ENCODE peak calls at places on chromosomes 6 and 20, in seven cellular contexts. N is fibroblast of mammary gland; G is ovary; I is left ventricle myocardium inferior; M is WTC11; Z is mammary epithelial cell; C is CD4-positive, alpha-beta T cell. R is an unnamed sample.

GRCh38 chr6:152378154-152378553 is 259.0 kb downstream of the SYNE1 start:
- DNase-seq in N (peak; percentile 52), G (no peak), I (no peak), M (no peak), Z (peak; percentile 17), C (no peak), R (no peak)

GRCh38 chr6:107231243-107231642 is 115.9 kb upstream of the BEND3 start:
- DNase-seq in N (no peak), G (no peak), I (no peak), M (no peak), Z (no peak), C (no peak), R (no peak)

GRCh38 chr6:144661101-144661806 is 376.1 kb downstream of the UTRN start:
- DNase-seq in N (peak; percentile 12), G (no peak), I (no peak), M (no peak), Z (peak; percentile 72), C (no peak), R (no peak)

GRCh38 chr20:24697411-24697810 is 228.0 kb downstream of the SYNDIG1 start:
- DNase-seq in N (no peak), G (no peak), I (no peak), M (no peak), Z (no peak), C (no peak), R (no peak)

GRCh38 chr20:44435630-44436335 is 39.9 kb upstream of the TTPAL start:
- DNase-seq in N (peak; percentile 20), G (no peak), I (no peak), M (no peak), Z (no peak), C (no peak), R (no peak)

GRCh38 chr6:101761124-101761601 is 367.7 kb downstream of the GRIK2 start:
- DNase-seq in N (peak; percentile 94), G (no peak), I (no peak), M (no peak), Z (peak; percentile 89), C (no peak), R (no peak)

GRCh38 chr6:13526718-13527668 is 39.6 kb upstream of the GFOD1 start:
- DNase-seq in N (no peak), G (no peak), I (peak; percentile 29), M (no peak), Z (peak; percentile 28), C (peak; percentile 34), R (no peak)

GRCh38 chr6:14277405-14277930 is 159.9 kb downstream of the CD83 start:
- DNase-seq in N (no peak), G (no peak), I (no peak), M (no peak), Z (no peak), C (no peak), R (no peak)

GRCh38 chr6:128806274-128806673 is 76.7 kb upstream of the LAMA2 start:
- DNase-seq in N (peak; percentile 40), G (no peak), I (no peak), M (no peak), Z (peak; percentile 3), C (no peak), R (no peak)

DNA sequence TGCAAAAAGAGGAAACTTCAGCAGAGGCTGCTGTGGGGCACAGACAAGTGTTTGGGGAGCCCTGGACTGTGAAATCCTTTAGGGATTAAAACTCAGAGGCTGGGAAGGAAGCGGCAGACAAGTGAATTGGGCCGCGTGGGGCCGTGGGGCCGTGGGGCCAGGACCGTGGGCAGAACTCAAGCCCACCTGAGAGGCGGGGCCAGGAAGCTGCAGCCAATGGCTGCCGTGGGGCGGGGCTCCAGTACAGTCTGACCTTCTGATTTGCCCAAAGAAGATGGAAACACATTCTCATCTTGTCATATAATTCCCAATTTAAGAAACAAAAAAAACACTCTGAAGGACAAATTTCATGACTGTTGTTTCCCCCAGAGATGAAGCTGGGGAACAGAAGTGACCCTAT is 55.4 kb downstream of the ANKRD60 start:
- DNase-seq in N (no peak), G (no peak), I (no peak), M (no peak), Z (no peak), C (no peak), R (no peak)
- TF ChIP-seq CTCF in N (no peak), G (no peak), I (no peak), M (no peak), Z (no peak), C (no peak), R (no peak)

DNA sequence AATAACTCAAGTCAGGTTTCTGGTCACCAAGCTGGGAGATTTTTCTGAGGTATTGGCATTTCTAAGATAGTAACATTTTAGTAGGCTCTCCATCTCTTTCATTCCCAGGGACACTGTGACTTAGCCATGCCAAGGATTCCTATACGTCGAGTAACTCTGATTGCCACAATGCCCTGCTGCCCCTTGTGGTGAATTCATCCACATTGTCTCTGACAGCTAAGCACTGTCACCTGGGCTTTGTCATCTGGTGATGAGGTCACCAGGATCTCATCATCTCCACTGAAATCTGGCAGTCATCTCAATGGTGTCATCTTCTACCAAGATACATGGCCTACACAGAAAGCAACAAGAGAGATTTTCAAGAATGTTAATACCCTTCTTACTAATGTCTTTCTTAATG is 246.6 kb downstream of the CD109 start:
- DNase-seq in N (peak; percentile 77), G (no peak), I (no peak), M (peak; percentile 34), Z (peak; percentile 38), C (no peak), R (no peak)
- TF ChIP-seq CTCF in N (peak; percentile 16), G (no peak), I (no peak), M (no peak), Z (peak; percentile 7), C (no peak), R (no peak)

GRCh38 chr20:63934271-63935068 is 21.7 kb downstream of the UCKL1 start:
- DNase-seq in N (no peak), G (peak; percentile 17), I (no peak), M (peak; percentile 70), Z (no peak), C (no peak), R (peak; percentile 36)
- TF ChIP-seq CTCF in N (peak; percentile 26), G (no peak), I (peak; percentile 38), M (peak; percentile 38), Z (peak; percentile 12), C (peak; percentile 22), R (peak; percentile 58)

GRCh38 chr20:34875657-34876160 is 703 bp upstream of the ACSS2 start:
- DNase-seq in N (no peak), G (no peak), I (no peak), M (no peak), Z (no peak), C (no peak), R (no peak)
- TF ChIP-seq CTCF in N (peak; percentile 22), G (no peak), I (peak; percentile 38), M (no peak), Z (peak; percentile 12), C (no peak), R (no peak)

GRCh38 chr20:41538810-41539596 is 79.2 kb downstream of the CHD6 start:
- DNase-seq in N (no peak), G (no peak), I (no peak), M (no peak), Z (no peak), C (no peak), R (no peak)
- TF ChIP-seq CTCF in N (no peak), G (no peak), I (no peak), M (no peak), Z (no peak), C (no peak), R (no peak)

DNA sequence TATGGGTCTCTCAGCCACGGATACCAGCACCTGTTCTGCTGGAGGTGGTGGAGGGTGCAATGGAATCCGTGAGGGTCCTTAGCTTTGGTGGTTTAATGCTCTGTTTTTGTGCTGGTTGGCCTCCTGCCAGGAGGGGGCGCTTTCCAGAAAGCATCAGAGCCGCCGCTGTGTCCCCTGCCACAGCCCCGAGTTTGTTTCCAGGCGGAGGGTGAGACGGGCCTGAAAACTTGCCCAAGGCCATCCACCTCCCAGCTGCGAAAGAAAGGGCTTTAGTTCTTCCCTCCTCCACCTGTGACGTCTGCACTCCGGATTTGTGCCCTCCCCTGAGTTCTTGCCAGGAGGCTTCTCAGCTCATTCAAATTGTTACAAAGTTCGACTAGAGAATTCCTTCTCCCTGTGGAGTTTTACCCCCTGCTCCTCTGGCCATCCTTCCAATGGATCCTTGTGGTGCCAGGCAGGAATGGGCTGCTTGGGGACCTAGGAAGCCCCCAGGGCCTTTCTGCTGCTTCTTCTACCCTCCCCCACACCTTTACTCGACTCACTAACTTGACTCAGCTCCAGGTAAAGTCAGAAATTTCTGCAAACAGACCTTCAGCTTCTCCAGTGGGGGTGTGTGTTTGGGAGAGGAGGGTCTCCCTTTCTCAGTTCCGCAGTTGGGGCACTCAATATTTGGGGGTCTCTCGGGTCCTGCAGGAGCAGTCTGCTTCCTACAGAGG is 873.7 kb downstream of the KIF16B start:
- DNase-seq in N (no peak), G (peak; percentile 54), I (no peak), M (peak; percentile 62), Z (peak; percentile 72), C (no peak), R (no peak)
- TF ChIP-seq CTCF in N (no peak), G (no peak), I (no peak), M (peak; percentile 58), Z (no peak), C (no peak), R (peak; percentile 23)

GRCh38 chr20:38049800-38050199 is 16.3 kb downstream of the RPRD1B start:
- DNase-seq in N (peak; percentile 78), G (no peak), I (no peak), M (no peak), Z (peak; percentile 92), C (no peak), R (no peak)
- TF ChIP-seq CTCF in N (no peak), G (no peak), I (no peak), M (no peak), Z (no peak), C (no peak), R (no peak)

DNA sequence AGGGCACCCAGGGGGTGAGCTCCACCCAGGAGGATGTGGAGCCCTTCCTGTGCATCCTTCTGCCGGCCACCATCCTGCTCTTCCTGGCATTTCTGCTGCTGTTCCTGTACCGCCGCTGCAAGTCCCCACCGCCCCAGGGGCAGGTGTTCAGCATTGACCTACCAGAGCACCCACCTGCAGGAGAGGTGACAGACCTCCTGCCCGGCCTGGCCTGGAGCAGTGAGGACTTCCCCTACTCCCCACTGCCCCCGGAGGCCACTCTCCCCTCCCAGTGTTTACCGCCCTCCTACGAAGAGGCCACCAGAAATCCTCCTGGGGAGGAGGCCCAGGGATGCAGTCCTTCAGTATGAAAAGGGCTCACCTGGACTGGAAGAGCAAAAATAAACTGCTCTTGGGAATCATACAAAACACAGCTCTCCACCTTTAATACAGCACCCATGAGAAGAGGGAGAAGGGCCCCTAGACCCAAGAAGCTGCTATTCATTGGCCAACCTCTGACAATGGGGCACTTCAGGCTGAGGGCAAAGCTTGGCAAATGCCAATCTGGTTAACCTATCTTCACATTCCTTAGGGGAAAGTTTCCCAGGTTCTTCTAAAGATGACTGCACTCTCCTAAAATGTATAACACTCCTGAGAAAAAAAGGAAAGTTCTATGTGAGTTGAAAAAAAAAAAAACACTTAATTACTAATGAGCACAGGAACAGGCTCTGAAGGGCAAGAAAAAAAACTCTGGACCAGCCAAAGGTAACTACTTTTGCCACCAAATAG is 5.0 kb downstream of the SMIM28 start:
- DNase-seq in N (no peak), G (no peak), I (no peak), M (peak; percentile 57), Z (peak; percentile 30), C (no peak), R (no peak)
- TF ChIP-seq CTCF in N (no peak), G (no peak), I (no peak), M (no peak), Z (no peak), C (no peak), R (no peak)

DNA sequence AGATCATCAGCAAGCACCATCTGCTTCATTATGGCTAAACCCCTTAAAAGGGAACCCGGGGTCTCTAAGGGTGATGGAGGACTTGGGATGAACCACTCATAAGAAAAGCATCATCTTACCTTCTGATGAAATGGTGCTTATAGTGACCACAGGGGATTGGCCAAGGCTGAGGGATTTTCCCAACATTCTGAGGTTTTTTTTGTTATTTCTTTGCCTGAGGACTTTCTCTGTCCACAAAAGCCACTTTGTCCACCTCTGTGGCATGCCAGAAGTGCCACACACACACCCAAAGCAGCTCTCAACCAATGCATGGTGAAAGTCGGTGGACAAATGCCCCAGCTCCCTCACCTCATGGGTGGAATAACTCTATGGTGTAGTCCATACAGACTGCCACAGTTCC is 79.3 kb upstream of the TOP1 start:
- DNase-seq in N (no peak), G (no peak), I (no peak), M (no peak), Z (peak; percentile 22), C (no peak), R (no peak)
- TF ChIP-seq CTCF in N (no peak), G (no peak), I (no peak), M (no peak), Z (no peak), C (no peak), R (no peak)

R was measured in neural crest cell.